ENCODE peak calls at places on chromosome 15, in nine cellular contexts. One of them, this sample, is unnamed.

GRCh38 chr15:59522988-59523461 is 85.0 kb downstream of the FAM81A start:
- DNase-seq in Panc1: no peak
- DNase-seq in K562: no peak
- DNase-seq in transverse colon: no peak
- DNase-seq in GM23338: peak; percentile 13
- DNase-seq in HepG2: no peak
- DNase-seq in endothelial cell of umbilical vein: no peak
- DNase-seq in HCT116: no peak
- DNase-seq in stomach: no peak
- DNase-seq in this sample: peak; percentile 81

GRCh38 chr15:20646529-20647142 is 105.0 kb upstream of the GOLGA6L6 start:
- DNase-seq in GM23338: no peak
- DNase-seq in transverse colon: no peak
- DNase-seq in stomach: no peak
- DNase-seq in K562: peak; percentile 27
- DNase-seq in HCT116: no peak
- DNase-seq in Panc1: no peak
- DNase-seq in HepG2: no peak
- DNase-seq in endothelial cell of umbilical vein: no peak
- DNase-seq in this sample: peak; percentile 76

GRCh38 chr15:32718082-32718821 is 448 bp downstream of the GREM1 start:
- DNase-seq in Panc1: no peak
- DNase-seq in stomach: no peak
- DNase-seq in GM23338: peak; percentile 68
- DNase-seq in transverse colon: peak; percentile 17
- DNase-seq in endothelial cell of umbilical vein: peak; percentile 8
- DNase-seq in HCT116: no peak
- DNase-seq in K562: no peak
- DNase-seq in HepG2: no peak
- DNase-seq in this sample: no peak

GRCh38 chr15:75067123-75067854 is 43.9 kb downstream of the PPCDC start:
- DNase-seq in endothelial cell of umbilical vein: peak; percentile 39
- DNase-seq in transverse colon: no peak
- DNase-seq in K562: no peak
- DNase-seq in HCT116: peak; percentile 12
- DNase-seq in GM23338: no peak
- DNase-seq in Panc1: peak; percentile 30
- DNase-seq in stomach: no peak
- DNase-seq in HepG2: no peak
- DNase-seq in this sample: no peak

GRCh38 chr15:36005542-36005941 is 459.6 kb upstream of the DPH6 start:
- DNase-seq in transverse colon: no peak
- DNase-seq in HCT116: no peak
- DNase-seq in GM23338: no peak
- DNase-seq in endothelial cell of umbilical vein: peak; percentile 54
- DNase-seq in K562: no peak
- DNase-seq in HepG2: no peak
- DNase-seq in stomach: no peak
- DNase-seq in Panc1: no peak
- DNase-seq in this sample: no peak

GRCh38 chr15:84099181-84099580 is 136.4 kb upstream of the GOLGA6L4 start:
- DNase-seq in HepG2: no peak
- DNase-seq in GM23338: no peak
- DNase-seq in stomach: peak; percentile 34
- DNase-seq in HCT116: no peak
- DNase-seq in K562: no peak
- DNase-seq in Panc1: no peak
- DNase-seq in transverse colon: peak; percentile 12
- DNase-seq in endothelial cell of umbilical vein: peak; percentile 25
- DNase-seq in this sample: no peak

GRCh38 chr15:51401065-51401780 is 59.8 kb downstream of the GLDN start:
- DNase-seq in endothelial cell of umbilical vein: no peak
- DNase-seq in K562: no peak
- DNase-seq in stomach: no peak
- DNase-seq in Panc1: no peak
- DNase-seq in transverse colon: no peak
- DNase-seq in HepG2: no peak
- DNase-seq in GM23338: no peak
- DNase-seq in HCT116: no peak
- DNase-seq in this sample: no peak

GRCh38 chr15:37880009-37880834 is 54.2 kb upstream of the TMCO5A start:
- DNase-seq in HepG2: peak; percentile 7
- DNase-seq in GM23338: peak; percentile 78
- DNase-seq in transverse colon: no peak
- DNase-seq in Panc1: no peak
- DNase-seq in endothelial cell of umbilical vein: peak; percentile 64
- DNase-seq in HCT116: peak; percentile 38
- DNase-seq in K562: peak; percentile 14
- DNase-seq in stomach: no peak
- DNase-seq in this sample: no peak

GRCh38 chr15:45205192-45205591 is 17.4 kb upstream of the SHF start:
- DNase-seq in transverse colon: peak; percentile 78
- DNase-seq in HCT116: peak; percentile 58
- DNase-seq in endothelial cell of umbilical vein: peak; percentile 33
- DNase-seq in HepG2: peak; percentile 67
- DNase-seq in K562: peak; percentile 51
- DNase-seq in stomach: peak; percentile 79
- DNase-seq in Panc1: peak; percentile 69
- DNase-seq in GM23338: peak; percentile 90
- DNase-seq in this sample: no peak

GRCh38 chr15:69443032-69443611 is 9.5 kb upstream of the RPLP1 start:
- DNase-seq in endothelial cell of umbilical vein: no peak
- DNase-seq in HepG2: no peak
- DNase-seq in transverse colon: no peak
- DNase-seq in Panc1: no peak
- DNase-seq in GM23338: no peak
- DNase-seq in K562: no peak
- DNase-seq in stomach: no peak
- DNase-seq in HCT116: no peak
- DNase-seq in this sample: no peak

GRCh38 chr15:71261418-71261817 is 146.1 kb downstream of the THSD4 start:
- DNase-seq in GM23338: no peak
- DNase-seq in endothelial cell of umbilical vein: no peak
- DNase-seq in K562: no peak
- DNase-seq in HCT116: no peak
- DNase-seq in stomach: no peak
- DNase-seq in transverse colon: no peak
- DNase-seq in HepG2: no peak
- DNase-seq in Panc1: no peak
- DNase-seq in this sample: no peak

GRCh38 chr15:74400915-74401757 is 32.6 kb downstream of the SEMA7A start:
- DNase-seq in HepG2: no peak
- DNase-seq in GM23338: no peak
- DNase-seq in transverse colon: no peak
- DNase-seq in endothelial cell of umbilical vein: no peak
- DNase-seq in Panc1: no peak
- DNase-seq in HCT116: no peak
- DNase-seq in stomach: no peak
- DNase-seq in K562: no peak
- DNase-seq in this sample: no peak

GRCh38 chr15:33587773-33588172 is 277.0 kb downstream of the RYR3 start:
- DNase-seq in K562: no peak
- DNase-seq in stomach: no peak
- DNase-seq in HCT116: no peak
- DNase-seq in GM23338: no peak
- DNase-seq in transverse colon: no peak
- DNase-seq in HepG2: no peak
- DNase-seq in endothelial cell of umbilical vein: no peak
- DNase-seq in Panc1: no peak
- DNase-seq in this sample: no peak

GRCh38 chr15:48963524-48964113 is at the start of gene SHC4:
- DNase-seq in endothelial cell of umbilical vein: peak; percentile 89
- DNase-seq in stomach: peak; percentile 44
- DNase-seq in HCT116: no peak
- DNase-seq in Panc1: no peak
- DNase-seq in transverse colon: peak; percentile 34
- DNase-seq in K562: peak; percentile 55
- DNase-seq in HepG2: peak; percentile 24
- DNase-seq in GM23338: peak; percentile 80
- DNase-seq in this sample: no peak

GRCh38 chr15:79673416-79674123 is 223.2 kb downstream of the MTHFS start:
- DNase-seq in HepG2: no peak
- DNase-seq in stomach: no peak
- DNase-seq in transverse colon: no peak
- DNase-seq in endothelial cell of umbilical vein: no peak
- DNase-seq in GM23338: peak; percentile 56
- DNase-seq in Panc1: no peak
- DNase-seq in HCT116: no peak
- DNase-seq in K562: no peak
- DNase-seq in this sample: no peak
- TF ChIP-seq CTCF in HepG2: no peak
- TF ChIP-seq CTCF in stomach: no peak
- TF ChIP-seq CTCF in transverse colon: no peak
- TF ChIP-seq CTCF in endothelial cell of umbilical vein: no peak
- TF ChIP-seq CTCF in GM23338: peak; percentile 12
- TF ChIP-seq CTCF in Panc1: no peak
- TF ChIP-seq CTCF in HCT116: no peak
- TF ChIP-seq CTCF in K562: no peak
- TF ChIP-seq CTCF in this sample: no peak

DNA sequence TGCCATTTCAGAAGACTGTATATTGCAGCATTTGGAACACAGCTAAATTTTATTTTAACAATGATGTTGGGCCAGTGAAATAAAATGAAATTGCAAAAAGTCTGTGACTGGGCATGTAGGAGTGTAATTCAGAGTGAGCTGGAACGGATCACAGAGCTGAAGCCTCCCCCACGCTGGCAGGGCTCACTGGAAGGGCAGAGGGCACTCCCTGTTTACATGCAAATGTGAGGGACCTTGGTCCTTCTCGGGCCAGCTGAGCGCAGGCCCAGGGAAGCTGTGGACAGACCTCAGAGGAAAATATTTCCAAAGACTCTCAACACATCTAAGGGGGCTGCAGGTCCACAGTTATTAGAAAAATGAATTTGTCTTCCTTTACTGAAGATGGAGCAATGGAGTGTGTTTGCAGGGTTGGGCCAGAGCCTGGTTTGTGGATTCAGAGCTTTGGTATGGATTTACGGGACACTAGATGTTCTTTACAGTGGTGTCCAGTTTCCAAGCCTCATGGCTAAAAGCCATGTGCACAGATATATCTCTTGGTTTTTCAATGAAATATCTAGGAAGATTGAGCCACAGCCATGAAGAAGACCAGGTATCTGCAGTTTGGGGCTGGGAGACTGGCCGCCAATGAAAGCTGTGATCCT is 32.0 kb downstream of the TRPM1 start:
- DNase-seq in HepG2: peak; percentile 11
- DNase-seq in transverse colon: no peak
- DNase-seq in K562: no peak
- DNase-seq in HCT116: no peak
- DNase-seq in GM23338: no peak
- DNase-seq in Panc1: no peak
- DNase-seq in endothelial cell of umbilical vein: peak; percentile 17
- DNase-seq in stomach: no peak
- DNase-seq in this sample: no peak
- TF ChIP-seq POLR2AphosphoS5 in HepG2: no peak
- TF ChIP-seq POLR2AphosphoS5 in transverse colon: no peak
- TF ChIP-seq POLR2AphosphoS5 in K562: no peak
- TF ChIP-seq POLR2AphosphoS5 in HCT116: no peak
- TF ChIP-seq POLR2AphosphoS5 in GM23338: no peak
- TF ChIP-seq POLR2AphosphoS5 in Panc1: no peak
- TF ChIP-seq POLR2AphosphoS5 in endothelial cell of umbilical vein: no peak
- TF ChIP-seq POLR2AphosphoS5 in stomach: no peak
- TF ChIP-seq POLR2AphosphoS5 in this sample: peak; percentile 50

GRCh38 chr15:68059630-68060029 is 5.5 kb downstream of the PIAS1 start:
- DNase-seq in HCT116: no peak
- DNase-seq in HepG2: no peak
- DNase-seq in Panc1: no peak
- DNase-seq in GM23338: no peak
- DNase-seq in stomach: no peak
- DNase-seq in endothelial cell of umbilical vein: no peak
- DNase-seq in transverse colon: no peak
- DNase-seq in K562: no peak
- DNase-seq in this sample: no peak
- H3K4me1 ChIP-seq in HCT116: peaks cover 5% of the 10 kb centered on the region
- H3K4me1 ChIP-seq in HepG2: peaks cover 41% of the 10 kb centered on the region
- H3K4me1 ChIP-seq in Panc1: peaks cover 40% of the 10 kb centered on the region
- H3K4me1 ChIP-seq in GM23338: peaks cover 47% of the 10 kb centered on the region
- H3K4me1 ChIP-seq in stomach: peaks cover 85% of the 10 kb centered on the region
- H3K4me1 ChIP-seq in endothelial cell of umbilical vein: peaks cover 12% of the 10 kb centered on the region
- H3K4me1 ChIP-seq in transverse colon: peaks cover 45% of the 10 kb centered on the region
- H3K4me1 ChIP-seq in K562: peaks cover 10% of the 10 kb centered on the region
- H3K4me1 ChIP-seq in this sample: peaks cover 92% of the 10 kb centered on the region

GRCh38 chr15:68315035-68315434 is 37.5 kb downstream of the FEM1B start:
- DNase-seq in stomach: no peak
- DNase-seq in HCT116: no peak
- DNase-seq in transverse colon: no peak
- DNase-seq in GM23338: no peak
- DNase-seq in HepG2: no peak
- DNase-seq in endothelial cell of umbilical vein: no peak
- DNase-seq in Panc1: no peak
- DNase-seq in K562: no peak
- DNase-seq in this sample: no peak

GRCh38 chr15:68317281-68318007 is 39.9 kb downstream of the FEM1B start:
- DNase-seq in K562: no peak
- DNase-seq in HepG2: no peak
- DNase-seq in HCT116: no peak
- DNase-seq in transverse colon: no peak
- DNase-seq in stomach: no peak
- DNase-seq in endothelial cell of umbilical vein: no peak
- DNase-seq in GM23338: no peak
- DNase-seq in Panc1: no peak
- DNase-seq in this sample: peak; percentile 64

GRCh38 chr15:68314563-68314962 is 37.0 kb downstream of the FEM1B start:
- DNase-seq in K562: no peak
- DNase-seq in HepG2: peak; percentile 18
- DNase-seq in transverse colon: no peak
- DNase-seq in HCT116: no peak
- DNase-seq in endothelial cell of umbilical vein: no peak
- DNase-seq in Panc1: no peak
- DNase-seq in GM23338: no peak
- DNase-seq in stomach: peak; percentile 17
- DNase-seq in this sample: peak; percentile 25

GRCh38 chr15:68315495-68316007 is 38.0 kb downstream of the FEM1B start:
- DNase-seq in transverse colon: no peak
- DNase-seq in HepG2: no peak
- DNase-seq in HCT116: no peak
- DNase-seq in Panc1: no peak
- DNase-seq in stomach: peak; percentile 13
- DNase-seq in endothelial cell of umbilical vein: peak; percentile 86
- DNase-seq in GM23338: peak; percentile 69
- DNase-seq in K562: no peak
- DNase-seq in this sample: peak; percentile 69

DNA sequence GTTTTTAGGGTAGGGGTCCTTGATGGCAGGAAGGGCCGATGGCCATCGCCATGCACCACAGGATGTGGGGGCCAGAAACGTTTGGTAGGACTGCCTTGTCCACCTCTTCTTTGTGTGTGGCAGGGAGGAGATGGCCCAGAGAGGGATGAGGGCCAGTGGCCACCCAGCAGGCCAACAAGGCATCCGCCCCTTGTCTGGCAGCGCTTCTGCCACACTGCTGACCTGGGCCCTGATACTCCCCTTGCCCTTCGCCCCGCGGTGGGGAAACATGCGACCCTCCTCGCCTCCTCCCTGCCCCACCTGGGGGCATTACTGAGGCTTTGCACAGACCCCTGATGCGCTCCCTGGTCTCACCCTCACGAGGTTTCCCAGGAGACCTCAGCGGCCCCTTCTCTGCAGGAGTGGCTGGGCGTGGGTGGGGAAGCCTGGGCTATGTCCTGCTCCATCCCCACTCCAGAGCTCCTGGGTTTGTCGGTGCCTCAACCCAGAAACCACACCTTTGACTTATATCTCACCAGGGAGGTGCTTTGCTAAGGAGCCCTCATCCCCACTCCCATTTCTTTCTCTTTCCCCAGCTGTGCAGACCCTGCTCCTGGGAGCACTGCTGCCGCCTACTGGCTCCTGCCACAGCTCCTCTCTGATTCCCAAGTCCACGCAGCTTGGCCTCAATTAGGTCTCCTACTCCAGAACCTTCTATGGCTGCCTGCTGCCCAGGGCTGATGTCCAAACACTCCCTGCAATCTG is 38.7 kb downstream of the FEM1B start:
- DNase-seq in HepG2: no peak
- DNase-seq in GM23338: peak; percentile 74
- DNase-seq in stomach: peak; percentile 26
- DNase-seq in endothelial cell of umbilical vein: peak; percentile 29
- DNase-seq in K562: peak; percentile 40
- DNase-seq in HCT116: no peak
- DNase-seq in transverse colon: no peak
- DNase-seq in Panc1: no peak
- DNase-seq in this sample: peak; percentile 50
- TF ChIP-seq CTCF in HepG2: peak; percentile 77
- TF ChIP-seq CTCF in GM23338: peak; percentile 65
- TF ChIP-seq CTCF in stomach: no peak
- TF ChIP-seq CTCF in endothelial cell of umbilical vein: peak; percentile 19
- TF ChIP-seq CTCF in K562: peak; percentile 76
- TF ChIP-seq CTCF in HCT116: peak; percentile 47
- TF ChIP-seq CTCF in transverse colon: no peak
- TF ChIP-seq CTCF in Panc1: peak; percentile 82
- TF ChIP-seq CTCF in this sample: no peak

This sample was measured in spleen.